ENCODE peak calls at places on chromosomes 12 and 14, in eight cellular contexts. One of them, this sample, is unnamed.

GRCh38 chr12:111029732-111030131 is 109.4 kb upstream of the MYL2 start:
- DNase-seq in AG08395: no peak
- DNase-seq in activated CD4-positive, alpha-beta T cell treated with anti-CD3 and anti-CD28 coated beads for 48 hours: no peak
- DNase-seq in immature natural killer cell: no peak
- DNase-seq in stimulated activated naive CD8-positive, alpha-beta T cell treated with anti-CD3 and anti-CD28 coated beads, Interleukin-15, Interleukin-2, amounts not matched to agents 100 U/mL and 50 U/mL, for 24 hours: no peak
- DNase-seq in stimulated activated CD4-positive, alpha-beta T cell treated with anti-CD3 and anti-CD28 coated beads, Interleukin-2, amount 100 ng/mL, for 48 hours: no peak
- DNase-seq in T-cell: no peak
- DNase-seq in naive thymus-derived CD8-positive, alpha-beta T cell: no peak
- DNase-seq in this sample: no peak

GRCh38 chr14:47490766-47491165 is 184.6 kb downstream of the MDGA2 start:
- DNase-seq in AG08395: no peak
- DNase-seq in activated CD4-positive, alpha-beta T cell treated with anti-CD3 and anti-CD28 coated beads for 48 hours: no peak
- DNase-seq in immature natural killer cell: no peak
- DNase-seq in stimulated activated naive CD8-positive, alpha-beta T cell treated with anti-CD3 and anti-CD28 coated beads, Interleukin-15, Interleukin-2, amounts not matched to agents 100 U/mL and 50 U/mL, for 24 hours: no peak
- DNase-seq in stimulated activated CD4-positive, alpha-beta T cell treated with anti-CD3 and anti-CD28 coated beads, Interleukin-2, amount 100 ng/mL, for 48 hours: no peak
- DNase-seq in T-cell: no peak
- DNase-seq in naive thymus-derived CD8-positive, alpha-beta T cell: no peak
- DNase-seq in this sample: no peak

GRCh38 chr12:123263196-123263817 is 8.3 kb downstream of the CDK2AP1 start:
- DNase-seq in AG08395: no peak
- DNase-seq in activated CD4-positive, alpha-beta T cell treated with anti-CD3 and anti-CD28 coated beads for 48 hours: no peak
- DNase-seq in immature natural killer cell: no peak
- DNase-seq in stimulated activated naive CD8-positive, alpha-beta T cell treated with anti-CD3 and anti-CD28 coated beads, Interleukin-15, Interleukin-2, amounts not matched to agents 100 U/mL and 50 U/mL, for 24 hours: no peak
- DNase-seq in stimulated activated CD4-positive, alpha-beta T cell treated with anti-CD3 and anti-CD28 coated beads, Interleukin-2, amount 100 ng/mL, for 48 hours: no peak
- DNase-seq in T-cell: no peak
- DNase-seq in naive thymus-derived CD8-positive, alpha-beta T cell: no peak
- DNase-seq in this sample: no peak

GRCh38 chr12:11884661-11885060 is 186.1 kb upstream of the BCL2L14 start:
- DNase-seq in AG08395: no peak
- DNase-seq in activated CD4-positive, alpha-beta T cell treated with anti-CD3 and anti-CD28 coated beads for 48 hours: no peak
- DNase-seq in immature natural killer cell: no peak
- DNase-seq in stimulated activated naive CD8-positive, alpha-beta T cell treated with anti-CD3 and anti-CD28 coated beads, Interleukin-15, Interleukin-2, amounts not matched to agents 100 U/mL and 50 U/mL, for 24 hours: no peak
- DNase-seq in stimulated activated CD4-positive, alpha-beta T cell treated with anti-CD3 and anti-CD28 coated beads, Interleukin-2, amount 100 ng/mL, for 48 hours: no peak
- DNase-seq in T-cell: no peak
- DNase-seq in naive thymus-derived CD8-positive, alpha-beta T cell: no peak
- DNase-seq in this sample: no peak

GRCh38 chr14:96390965-96391292 is 999 bp upstream of the AK7 start:
- DNase-seq in AG08395: no peak
- DNase-seq in activated CD4-positive, alpha-beta T cell treated with anti-CD3 and anti-CD28 coated beads for 48 hours: no peak
- DNase-seq in immature natural killer cell: no peak
- DNase-seq in stimulated activated naive CD8-positive, alpha-beta T cell treated with anti-CD3 and anti-CD28 coated beads, Interleukin-15, Interleukin-2, amounts not matched to agents 100 U/mL and 50 U/mL, for 24 hours: no peak
- DNase-seq in stimulated activated CD4-positive, alpha-beta T cell treated with anti-CD3 and anti-CD28 coated beads, Interleukin-2, amount 100 ng/mL, for 48 hours: no peak
- DNase-seq in T-cell: no peak
- DNase-seq in naive thymus-derived CD8-positive, alpha-beta T cell: no peak
- DNase-seq in this sample: no peak

GRCh38 chr12:1812650-1813302 is 7.6 kb upstream of the LRTM2 start:
- DNase-seq in AG08395: peak; percentile 33
- DNase-seq in activated CD4-positive, alpha-beta T cell treated with anti-CD3 and anti-CD28 coated beads for 48 hours: no peak
- DNase-seq in immature natural killer cell: peak; percentile 19
- DNase-seq in stimulated activated naive CD8-positive, alpha-beta T cell treated with anti-CD3 and anti-CD28 coated beads, Interleukin-15, Interleukin-2, amounts not matched to agents 100 U/mL and 50 U/mL, for 24 hours: no peak
- DNase-seq in stimulated activated CD4-positive, alpha-beta T cell treated with anti-CD3 and anti-CD28 coated beads, Interleukin-2, amount 100 ng/mL, for 48 hours: no peak
- DNase-seq in T-cell: no peak
- DNase-seq in naive thymus-derived CD8-positive, alpha-beta T cell: no peak
- DNase-seq in this sample: no peak

GRCh38 chr12:26795899-26796298 is 37.1 kb downstream of the ITPR2 start:
- DNase-seq in AG08395: no peak
- DNase-seq in activated CD4-positive, alpha-beta T cell treated with anti-CD3 and anti-CD28 coated beads for 48 hours: no peak
- DNase-seq in immature natural killer cell: no peak
- DNase-seq in stimulated activated naive CD8-positive, alpha-beta T cell treated with anti-CD3 and anti-CD28 coated beads, Interleukin-15, Interleukin-2, amounts not matched to agents 100 U/mL and 50 U/mL, for 24 hours: no peak
- DNase-seq in stimulated activated CD4-positive, alpha-beta T cell treated with anti-CD3 and anti-CD28 coated beads, Interleukin-2, amount 100 ng/mL, for 48 hours: no peak
- DNase-seq in T-cell: no peak
- DNase-seq in naive thymus-derived CD8-positive, alpha-beta T cell: no peak
- DNase-seq in this sample: no peak

GRCh38 chr12:29316772-29317171 is 64.2 kb downstream of the ERGIC2 start:
- DNase-seq in AG08395: peak; percentile 5
- DNase-seq in activated CD4-positive, alpha-beta T cell treated with anti-CD3 and anti-CD28 coated beads for 48 hours: no peak
- DNase-seq in immature natural killer cell: no peak
- DNase-seq in stimulated activated naive CD8-positive, alpha-beta T cell treated with anti-CD3 and anti-CD28 coated beads, Interleukin-15, Interleukin-2, amounts not matched to agents 100 U/mL and 50 U/mL, for 24 hours: no peak
- DNase-seq in stimulated activated CD4-positive, alpha-beta T cell treated with anti-CD3 and anti-CD28 coated beads, Interleukin-2, amount 100 ng/mL, for 48 hours: no peak
- DNase-seq in T-cell: no peak
- DNase-seq in naive thymus-derived CD8-positive, alpha-beta T cell: no peak
- DNase-seq in this sample: no peak

GRCh38 chr14:52020866-52021717 is 31.7 kb downstream of the RTRAF start:
- DNase-seq in AG08395: no peak
- DNase-seq in activated CD4-positive, alpha-beta T cell treated with anti-CD3 and anti-CD28 coated beads for 48 hours: no peak
- DNase-seq in immature natural killer cell: no peak
- DNase-seq in stimulated activated naive CD8-positive, alpha-beta T cell treated with anti-CD3 and anti-CD28 coated beads, Interleukin-15, Interleukin-2, amounts not matched to agents 100 U/mL and 50 U/mL, for 24 hours: no peak
- DNase-seq in stimulated activated CD4-positive, alpha-beta T cell treated with anti-CD3 and anti-CD28 coated beads, Interleukin-2, amount 100 ng/mL, for 48 hours: no peak
- DNase-seq in T-cell: no peak
- DNase-seq in naive thymus-derived CD8-positive, alpha-beta T cell: no peak
- DNase-seq in this sample: no peak

GRCh38 chr14:71005076-71005475 is 97.8 kb downstream of the PCNX1 start:
- DNase-seq in AG08395: no peak
- DNase-seq in activated CD4-positive, alpha-beta T cell treated with anti-CD3 and anti-CD28 coated beads for 48 hours: no peak
- DNase-seq in immature natural killer cell: no peak
- DNase-seq in stimulated activated naive CD8-positive, alpha-beta T cell treated with anti-CD3 and anti-CD28 coated beads, Interleukin-15, Interleukin-2, amounts not matched to agents 100 U/mL and 50 U/mL, for 24 hours: no peak
- DNase-seq in stimulated activated CD4-positive, alpha-beta T cell treated with anti-CD3 and anti-CD28 coated beads, Interleukin-2, amount 100 ng/mL, for 48 hours: no peak
- DNase-seq in T-cell: no peak
- DNase-seq in naive thymus-derived CD8-positive, alpha-beta T cell: no peak
- DNase-seq in this sample: no peak

GRCh38 chr12:122389677-122390076 is 32.8 kb downstream of the CLIP1 start:
- DNase-seq in AG08395: no peak
- DNase-seq in activated CD4-positive, alpha-beta T cell treated with anti-CD3 and anti-CD28 coated beads for 48 hours: no peak
- DNase-seq in immature natural killer cell: no peak
- DNase-seq in stimulated activated naive CD8-positive, alpha-beta T cell treated with anti-CD3 and anti-CD28 coated beads, Interleukin-15, Interleukin-2, amounts not matched to agents 100 U/mL and 50 U/mL, for 24 hours: no peak
- DNase-seq in stimulated activated CD4-positive, alpha-beta T cell treated with anti-CD3 and anti-CD28 coated beads, Interleukin-2, amount 100 ng/mL, for 48 hours: no peak
- DNase-seq in T-cell: no peak
- DNase-seq in naive thymus-derived CD8-positive, alpha-beta T cell: no peak
- DNase-seq in this sample: no peak

GRCh38 chr12:42756841-42757661 is 167.5 kb upstream of the PRICKLE1 start:
- DNase-seq in AG08395: peak; percentile 77
- DNase-seq in activated CD4-positive, alpha-beta T cell treated with anti-CD3 and anti-CD28 coated beads for 48 hours: no peak
- DNase-seq in immature natural killer cell: no peak
- DNase-seq in stimulated activated naive CD8-positive, alpha-beta T cell treated with anti-CD3 and anti-CD28 coated beads, Interleukin-15, Interleukin-2, amounts not matched to agents 100 U/mL and 50 U/mL, for 24 hours: no peak
- DNase-seq in stimulated activated CD4-positive, alpha-beta T cell treated with anti-CD3 and anti-CD28 coated beads, Interleukin-2, amount 100 ng/mL, for 48 hours: no peak
- DNase-seq in T-cell: no peak
- DNase-seq in naive thymus-derived CD8-positive, alpha-beta T cell: no peak
- DNase-seq in this sample: no peak

GRCh38 chr12:28569698-28570411 is 379.6 kb downstream of the CCDC91 start:
- DNase-seq in AG08395: peak; percentile 68
- DNase-seq in activated CD4-positive, alpha-beta T cell treated with anti-CD3 and anti-CD28 coated beads for 48 hours: no peak
- DNase-seq in immature natural killer cell: no peak
- DNase-seq in stimulated activated naive CD8-positive, alpha-beta T cell treated with anti-CD3 and anti-CD28 coated beads, Interleukin-15, Interleukin-2, amounts not matched to agents 100 U/mL and 50 U/mL, for 24 hours: no peak
- DNase-seq in stimulated activated CD4-positive, alpha-beta T cell treated with anti-CD3 and anti-CD28 coated beads, Interleukin-2, amount 100 ng/mL, for 48 hours: no peak
- DNase-seq in T-cell: no peak
- DNase-seq in naive thymus-derived CD8-positive, alpha-beta T cell: no peak
- DNase-seq in this sample: no peak

GRCh38 chr12:31989571-31989970 is 30.4 kb downstream of the RESF1 start:
- DNase-seq in AG08395: no peak
- DNase-seq in activated CD4-positive, alpha-beta T cell treated with anti-CD3 and anti-CD28 coated beads for 48 hours: no peak
- DNase-seq in immature natural killer cell: no peak
- DNase-seq in stimulated activated naive CD8-positive, alpha-beta T cell treated with anti-CD3 and anti-CD28 coated beads, Interleukin-15, Interleukin-2, amounts not matched to agents 100 U/mL and 50 U/mL, for 24 hours: no peak
- DNase-seq in stimulated activated CD4-positive, alpha-beta T cell treated with anti-CD3 and anti-CD28 coated beads, Interleukin-2, amount 100 ng/mL, for 48 hours: no peak
- DNase-seq in T-cell: no peak
- DNase-seq in naive thymus-derived CD8-positive, alpha-beta T cell: no peak
- DNase-seq in this sample: no peak

GRCh38 chr12:89126712-89127111 is 225.6 kb downstream of the DUSP6 start:
- DNase-seq in AG08395: no peak
- DNase-seq in activated CD4-positive, alpha-beta T cell treated with anti-CD3 and anti-CD28 coated beads for 48 hours: no peak
- DNase-seq in immature natural killer cell: no peak
- DNase-seq in stimulated activated naive CD8-positive, alpha-beta T cell treated with anti-CD3 and anti-CD28 coated beads, Interleukin-15, Interleukin-2, amounts not matched to agents 100 U/mL and 50 U/mL, for 24 hours: no peak
- DNase-seq in stimulated activated CD4-positive, alpha-beta T cell treated with anti-CD3 and anti-CD28 coated beads, Interleukin-2, amount 100 ng/mL, for 48 hours: no peak
- DNase-seq in T-cell: no peak
- DNase-seq in naive thymus-derived CD8-positive, alpha-beta T cell: no peak
- DNase-seq in this sample: no peak

GRCh38 chr12:88310069-88310468 is 168.0 kb downstream of the TMTC3 start:
- DNase-seq in AG08395: peak; percentile 63
- DNase-seq in activated CD4-positive, alpha-beta T cell treated with anti-CD3 and anti-CD28 coated beads for 48 hours: no peak
- DNase-seq in immature natural killer cell: no peak
- DNase-seq in stimulated activated naive CD8-positive, alpha-beta T cell treated with anti-CD3 and anti-CD28 coated beads, Interleukin-15, Interleukin-2, amounts not matched to agents 100 U/mL and 50 U/mL, for 24 hours: no peak
- DNase-seq in stimulated activated CD4-positive, alpha-beta T cell treated with anti-CD3 and anti-CD28 coated beads, Interleukin-2, amount 100 ng/mL, for 48 hours: no peak
- DNase-seq in T-cell: no peak
- DNase-seq in naive thymus-derived CD8-positive, alpha-beta T cell: no peak
- DNase-seq in this sample: no peak

GRCh38 chr12:56385873-56386272 is 23.2 kb upstream of the APOF start:
- DNase-seq in AG08395: no peak
- DNase-seq in activated CD4-positive, alpha-beta T cell treated with anti-CD3 and anti-CD28 coated beads for 48 hours: no peak
- DNase-seq in immature natural killer cell: no peak
- DNase-seq in stimulated activated naive CD8-positive, alpha-beta T cell treated with anti-CD3 and anti-CD28 coated beads, Interleukin-15, Interleukin-2, amounts not matched to agents 100 U/mL and 50 U/mL, for 24 hours: no peak
- DNase-seq in stimulated activated CD4-positive, alpha-beta T cell treated with anti-CD3 and anti-CD28 coated beads, Interleukin-2, amount 100 ng/mL, for 48 hours: no peak
- DNase-seq in T-cell: no peak
- DNase-seq in naive thymus-derived CD8-positive, alpha-beta T cell: no peak
- DNase-seq in this sample: no peak

GRCh38 chr14:100604709-100605108 is 17.5 kb upstream of the BEGAIN start:
- DNase-seq in AG08395: no peak
- DNase-seq in activated CD4-positive, alpha-beta T cell treated with anti-CD3 and anti-CD28 coated beads for 48 hours: no peak
- DNase-seq in immature natural killer cell: no peak
- DNase-seq in stimulated activated naive CD8-positive, alpha-beta T cell treated with anti-CD3 and anti-CD28 coated beads, Interleukin-15, Interleukin-2, amounts not matched to agents 100 U/mL and 50 U/mL, for 24 hours: no peak
- DNase-seq in stimulated activated CD4-positive, alpha-beta T cell treated with anti-CD3 and anti-CD28 coated beads, Interleukin-2, amount 100 ng/mL, for 48 hours: no peak
- DNase-seq in T-cell: no peak
- DNase-seq in naive thymus-derived CD8-positive, alpha-beta T cell: no peak
- DNase-seq in this sample: no peak

GRCh38 chr12:95796225-95796981 is 5.8 kb upstream of the NTN4 start:
- DNase-seq in AG08395: no peak
- DNase-seq in activated CD4-positive, alpha-beta T cell treated with anti-CD3 and anti-CD28 coated beads for 48 hours: no peak
- DNase-seq in immature natural killer cell: no peak
- DNase-seq in stimulated activated naive CD8-positive, alpha-beta T cell treated with anti-CD3 and anti-CD28 coated beads, Interleukin-15, Interleukin-2, amounts not matched to agents 100 U/mL and 50 U/mL, for 24 hours: no peak
- DNase-seq in stimulated activated CD4-positive, alpha-beta T cell treated with anti-CD3 and anti-CD28 coated beads, Interleukin-2, amount 100 ng/mL, for 48 hours: no peak
- DNase-seq in T-cell: no peak
- DNase-seq in naive thymus-derived CD8-positive, alpha-beta T cell: no peak
- DNase-seq in this sample: no peak

GRCh38 chr14:102591372-102591943 is 991 bp upstream of the RCOR1 start:
- DNase-seq in AG08395: peak; percentile 15
- DNase-seq in activated CD4-positive, alpha-beta T cell treated with anti-CD3 and anti-CD28 coated beads for 48 hours: no peak
- DNase-seq in immature natural killer cell: no peak
- DNase-seq in stimulated activated naive CD8-positive, alpha-beta T cell treated with anti-CD3 and anti-CD28 coated beads, Interleukin-15, Interleukin-2, amounts not matched to agents 100 U/mL and 50 U/mL, for 24 hours: peak; percentile 47
- DNase-seq in stimulated activated CD4-positive, alpha-beta T cell treated with anti-CD3 and anti-CD28 coated beads, Interleukin-2, amount 100 ng/mL, for 48 hours: no peak
- DNase-seq in T-cell: no peak
- DNase-seq in naive thymus-derived CD8-positive, alpha-beta T cell: no peak
- DNase-seq in this sample: no peak

GRCh38 chr12:78403681-78404080 is 460.9 kb upstream of the SYT1 start:
- DNase-seq in AG08395: peak; percentile 9
- DNase-seq in activated CD4-positive, alpha-beta T cell treated with anti-CD3 and anti-CD28 coated beads for 48 hours: no peak
- DNase-seq in immature natural killer cell: no peak
- DNase-seq in stimulated activated naive CD8-positive, alpha-beta T cell treated with anti-CD3 and anti-CD28 coated beads, Interleukin-15, Interleukin-2, amounts not matched to agents 100 U/mL and 50 U/mL, for 24 hours: no peak
- DNase-seq in stimulated activated CD4-positive, alpha-beta T cell treated with anti-CD3 and anti-CD28 coated beads, Interleukin-2, amount 100 ng/mL, for 48 hours: no peak
- DNase-seq in T-cell: no peak
- DNase-seq in naive thymus-derived CD8-positive, alpha-beta T cell: no peak
- DNase-seq in this sample: no peak

GRCh38 chr14:68734231-68734732 is 58.6 kb downstream of the ZFP36L1 start:
- DNase-seq in AG08395: no peak
- DNase-seq in activated CD4-positive, alpha-beta T cell treated with anti-CD3 and anti-CD28 coated beads for 48 hours: peak; percentile 57
- DNase-seq in immature natural killer cell: peak; percentile 59
- DNase-seq in stimulated activated naive CD8-positive, alpha-beta T cell treated with anti-CD3 and anti-CD28 coated beads, Interleukin-15, Interleukin-2, amounts not matched to agents 100 U/mL and 50 U/mL, for 24 hours: peak; percentile 64
- DNase-seq in stimulated activated CD4-positive, alpha-beta T cell treated with anti-CD3 and anti-CD28 coated beads, Interleukin-2, amount 100 ng/mL, for 48 hours: peak; percentile 31
- DNase-seq in T-cell: no peak
- DNase-seq in naive thymus-derived CD8-positive, alpha-beta T cell: no peak
- DNase-seq in this sample: no peak

GRCh38 chr12:106226884-106227640 is 20.8 kb downstream of the CKAP4 start:
- DNase-seq in AG08395: peak; percentile 83
- DNase-seq in activated CD4-positive, alpha-beta T cell treated with anti-CD3 and anti-CD28 coated beads for 48 hours: peak; percentile 22
- DNase-seq in immature natural killer cell: peak; percentile 19
- DNase-seq in stimulated activated naive CD8-positive, alpha-beta T cell treated with anti-CD3 and anti-CD28 coated beads, Interleukin-15, Interleukin-2, amounts not matched to agents 100 U/mL and 50 U/mL, for 24 hours: no peak
- DNase-seq in stimulated activated CD4-positive, alpha-beta T cell treated with anti-CD3 and anti-CD28 coated beads, Interleukin-2, amount 100 ng/mL, for 48 hours: no peak
- DNase-seq in T-cell: peak; percentile 27
- DNase-seq in naive thymus-derived CD8-positive, alpha-beta T cell: no peak
- DNase-seq in this sample: peak; percentile 5

This sample was measured in activated T-helper 1 cell treated with anti-CD3 and anti-CD28 coated beads, Interleukin-12 subunit alpha, Interleukin-12 subunit beta, Interleukin-2, Interleukin-4 antibody, amounts not matched to agents 30 ng/mL and 10 ng/mL and 1 ng/mL, durations not matched to agents 14 hours and 24 hours and 36 hours.